ENCODE peak calls at places on chromosomes 7 and 10, in nine cellular contexts. B, Y, L, D, T, O, Z, A and H are unnamed samples. For H4K20me1, the result is how much of the 10 kb centered on the place peaks cover.

GRCh38 chr7:116969371-116969902 is 16.1 kb downstream of the ST7 start:
- DNase-seq in B (no peak), Y (peak), L (no peak), D (no peak), T (no peak), O (no peak), Z (peak), A (no peak), H (no peak)

GRCh38 chr7:121016976-121017375 is 28.5 kb downstream of the CPED1 start:
- DNase-seq in B (no peak), Y (no peak), L (no peak), D (peak), T (no peak), O (no peak), Z (no peak), A (no peak), H (peak)

GRCh38 chr10:112695539-112695938 is 248.5 kb downstream of the VTI1A start:
- DNase-seq in B (no peak), Y (no peak), L (no peak), D (no peak), T (peak), O (no peak), Z (no peak), A (no peak), H (no peak)

GRCh38 chr10:21260060-21260792 is 265.3 kb downstream of the SKIDA1 start:
- DNase-seq in B (no peak), Y (no peak), L (no peak), D (peak), T (no peak), O (no peak), Z (no peak), A (no peak), H (no peak)

GRCh38 chr10:119305860-119306513 is 98.6 kb downstream of the GRK5 start:
- DNase-seq in B (peak), Y (no peak), L (peak), D (peak), T (peak), O (peak), Z (no peak), A (no peak), H (peak)

GRCh38 chr10:33422779-33423520 is 88.5 kb upstream of the NRP1 start:
- DNase-seq in B (no peak), Y (no peak), L (no peak), D (peak), T (no peak), O (no peak), Z (no peak), A (no peak), H (no peak)

GRCh38 chr10:123270221-123270620 is 116.0 kb downstream of the BUB3 start:
- DNase-seq in B (no peak), Y (no peak), L (no peak), D (peak), T (no peak), O (no peak), Z (no peak), A (no peak), H (peak)

GRCh38 chr7:57250801-57251200 is 118.6 kb upstream of the ZNF479 start:
- DNase-seq in B (no peak), Y (no peak), L (no peak), D (no peak), T (no peak), O (no peak), Z (no peak), A (no peak), H (no peak)

GRCh38 chr10:92081641-92082040 is 158.1 kb downstream of the BTAF1 start:
- DNase-seq in B (no peak), Y (no peak), L (no peak), D (peak), T (no peak), O (no peak), Z (no peak), A (no peak), H (no peak)

DNA sequence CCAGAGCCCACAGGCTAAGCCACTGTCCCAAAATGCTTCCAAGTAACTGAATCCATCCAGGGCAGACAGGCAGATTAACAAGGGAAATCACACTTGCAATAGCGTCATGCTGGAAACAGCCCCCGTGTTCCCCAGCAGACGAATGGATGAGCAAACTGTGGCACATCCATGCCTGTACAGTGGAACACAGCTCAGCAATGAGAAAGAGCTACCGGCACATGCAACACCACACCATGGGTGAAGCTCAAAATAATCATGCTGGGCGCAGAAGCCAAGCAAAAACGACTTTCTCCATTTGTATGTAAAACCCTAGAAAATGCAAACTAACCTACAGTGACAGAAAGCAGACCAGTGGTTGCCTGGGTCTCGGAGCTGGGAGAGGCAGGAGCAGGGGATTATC is 153.1 kb downstream of the SLIT1 start:
- DNase-seq in B (no peak), Y (peak), L (no peak), D (peak), T (no peak), O (no peak), Z (no peak), A (no peak), H (no peak)
- TF ChIP-seq EZH2phosphoT487 in B (no peak), Y (no peak), L (no peak), D (no peak), T (no peak), O (no peak), Z (no peak), A (no peak), H (no peak)

DNA sequence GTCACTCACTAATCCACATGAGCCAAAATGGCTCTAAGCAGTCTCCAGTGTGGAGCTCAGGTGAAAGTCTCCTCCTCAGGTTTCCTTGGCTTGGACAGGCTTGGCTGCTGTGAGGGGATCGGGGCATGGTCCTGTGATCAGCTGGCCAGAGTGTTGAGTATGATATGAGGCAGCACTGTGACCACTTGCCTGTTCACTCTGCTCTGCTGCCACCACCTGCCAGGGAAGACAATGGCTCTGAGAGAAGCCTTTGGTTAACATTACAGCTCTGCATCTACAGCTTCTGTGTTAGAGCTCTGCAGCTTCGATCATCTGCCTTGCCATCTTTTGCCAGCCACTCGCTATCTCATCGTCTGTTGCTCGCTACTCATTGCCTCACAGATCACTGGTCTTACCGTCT is 20.1 kb upstream of the PTN start:
- DNase-seq in B (no peak), Y (no peak), L (no peak), D (no peak), T (no peak), O (no peak), Z (no peak), A (no peak), H (no peak)
- H4K20me1 ChIP-seq in B (under half), Y (under half), L (under half), D (under half), T (under half), O (under half), Z (under half), A (under half), H (under half)

GRCh38 chr7:23105086-23105643 is 420 bp upstream of the KLHL7 start:
- DNase-seq in B (peak), Y (no peak), L (no peak), D (peak), T (no peak), O (peak), Z (no peak), A (no peak), H (no peak)

GRCh38 chr7:23105644-23106490 is at the start of gene KLHL7:
- DNase-seq in B (peak), Y (peak), L (peak), D (peak), T (peak), O (peak), Z (peak), A (peak), H (peak)

GRCh38 chr7:23098029-23098428 is 7.6 kb upstream of the KLHL7 start:
- DNase-seq in B (no peak), Y (no peak), L (no peak), D (no peak), T (no peak), O (no peak), Z (no peak), A (no peak), H (no peak)

GRCh38 chr7:23098460-23098859 is 7.1 kb upstream of the KLHL7 start:
- DNase-seq in B (no peak), Y (no peak), L (no peak), D (no peak), T (no peak), O (no peak), Z (no peak), A (no peak), H (no peak)

GRCh38 chr7:23100697-23101096 is 4.9 kb upstream of the KLHL7 start:
- DNase-seq in B (no peak), Y (peak), L (no peak), D (no peak), T (peak), O (no peak), Z (peak), A (no peak), H (no peak)
- TF ChIP-seq EZH2phosphoT487 in B (no peak), Y (no peak), L (no peak), D (no peak), T (no peak), O (no peak), Z (no peak), A (no peak), H (no peak)

GRCh38 chr7:1099154-1099542 is 11.2 kb downstream of the GPER1 start:
- DNase-seq in B (no peak), Y (no peak), L (no peak), D (no peak), T (no peak), O (no peak), Z (no peak), A (no peak), H (no peak)

GRCh38 chr7:1100386-1100785 is 12.5 kb downstream of the GPER1 start:
- DNase-seq in B (no peak), Y (no peak), L (no peak), D (no peak), T (no peak), O (no peak), Z (no peak), A (no peak), H (no peak)

GRCh38 chr7:1099637-1100036 is 11.7 kb downstream of the GPER1 start:
- DNase-seq in B (no peak), Y (no peak), L (no peak), D (no peak), T (no peak), O (no peak), Z (no peak), A (no peak), H (no peak)

GRCh38 chr7:1101580-1102431 is 13.9 kb downstream of the GPER1 start:
- DNase-seq in B (no peak), Y (no peak), L (no peak), D (no peak), T (no peak), O (no peak), Z (no peak), A (no peak), H (no peak)

DNA sequence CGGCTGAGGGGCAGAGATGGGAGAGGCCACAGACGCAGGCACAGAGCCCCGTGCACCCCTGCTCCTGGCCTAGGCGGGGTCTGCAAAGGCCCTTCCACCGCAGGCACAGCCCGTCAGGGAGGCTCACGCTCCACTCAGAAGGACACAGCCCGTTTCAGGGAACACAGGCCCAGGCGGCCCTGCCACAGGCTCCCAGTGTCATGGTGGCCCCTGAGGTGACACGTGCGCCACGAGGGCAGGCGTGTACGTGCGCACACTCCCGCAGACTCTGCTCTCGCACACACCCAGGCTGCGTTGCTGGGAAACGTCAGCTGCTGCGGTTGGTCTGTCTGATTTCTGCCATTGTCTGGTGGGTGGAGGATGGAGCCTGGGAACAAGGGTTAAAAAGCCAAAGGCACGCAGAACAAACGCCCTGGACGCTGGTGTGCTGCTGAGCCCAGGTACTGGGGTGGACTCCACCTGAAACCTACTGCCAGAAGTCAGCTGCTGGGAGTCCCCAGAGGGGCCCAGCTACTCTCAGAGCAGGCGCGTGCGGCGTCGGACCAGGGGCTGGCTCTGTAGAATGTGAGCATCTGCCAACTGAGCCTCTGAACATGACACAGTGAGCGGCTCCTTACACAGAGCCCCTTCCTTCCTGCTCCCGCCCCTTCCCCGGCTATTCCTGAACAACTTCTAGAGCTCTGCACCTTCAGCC is 13.1 kb downstream of the GPER1 start:
- DNase-seq in B (no peak), Y (no peak), L (no peak), D (no peak), T (no peak), O (no peak), Z (no peak), A (no peak), H (no peak)
- H4K20me1 ChIP-seq in B (under half), Y (under half), L (under half), D (under half), T (under half), O (under half), Z (under half), A (under half), H (under half)

GRCh38 chr7:8133955-8134733 is 127.8 kb downstream of the ICA1 start:
- DNase-seq in B (no peak), Y (no peak), L (no peak), D (no peak), T (no peak), O (peak), Z (no peak), A (no peak), H (peak)
- TF ChIP-seq EZH2phosphoT487 in B (no peak), Y (no peak), L (no peak), D (no peak), T (no peak), O (no peak), Z (no peak), A (no peak), H (no peak)

DNA sequence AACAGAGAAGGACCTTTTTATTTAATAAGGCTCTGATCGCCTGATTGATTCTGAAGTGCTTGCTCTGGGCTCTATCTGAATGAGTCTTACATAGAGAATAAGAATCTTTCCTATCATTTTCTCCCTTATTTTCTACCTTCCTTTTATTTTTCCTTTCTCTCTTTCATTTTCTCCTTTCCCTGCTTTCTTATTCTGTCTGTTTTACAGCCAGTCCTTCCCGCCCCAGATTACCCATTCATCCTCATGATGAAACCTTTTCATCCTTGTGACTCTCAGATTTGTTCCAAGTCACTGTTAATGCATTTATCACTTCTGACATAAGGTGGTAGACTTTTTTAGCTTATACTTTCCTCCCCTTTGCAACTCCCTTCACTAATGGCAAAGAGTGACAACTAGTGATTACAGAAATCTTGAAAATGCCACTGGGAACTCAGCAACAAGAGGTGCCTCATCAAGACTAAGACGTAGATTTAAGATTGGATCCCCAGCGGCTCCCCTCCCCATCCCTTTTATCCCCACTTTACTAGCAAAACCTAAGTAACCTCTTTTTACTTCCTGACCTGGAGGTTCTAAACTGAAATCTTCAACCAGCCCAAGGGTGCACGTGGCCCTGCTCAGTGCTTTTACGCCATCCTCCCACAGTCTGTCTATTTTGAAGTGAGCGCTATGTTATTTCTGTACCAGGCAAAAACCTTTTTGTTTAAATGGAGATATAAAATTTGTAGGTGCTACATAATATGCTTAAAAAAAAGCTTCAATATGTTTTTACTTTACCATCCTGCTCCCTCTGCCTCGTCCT is 179.8 kb downstream of the DYNC1I1 start:
- DNase-seq in B (no peak), Y (no peak), L (no peak), D (no peak), T (no peak), O (no peak), Z (no peak), A (no peak), H (no peak)
- H4K20me1 ChIP-seq in B (under half), Y (under half), L (under half), D (under half), T (under half), O (under half), Z (under half), A (under half), H (under half)

DNA sequence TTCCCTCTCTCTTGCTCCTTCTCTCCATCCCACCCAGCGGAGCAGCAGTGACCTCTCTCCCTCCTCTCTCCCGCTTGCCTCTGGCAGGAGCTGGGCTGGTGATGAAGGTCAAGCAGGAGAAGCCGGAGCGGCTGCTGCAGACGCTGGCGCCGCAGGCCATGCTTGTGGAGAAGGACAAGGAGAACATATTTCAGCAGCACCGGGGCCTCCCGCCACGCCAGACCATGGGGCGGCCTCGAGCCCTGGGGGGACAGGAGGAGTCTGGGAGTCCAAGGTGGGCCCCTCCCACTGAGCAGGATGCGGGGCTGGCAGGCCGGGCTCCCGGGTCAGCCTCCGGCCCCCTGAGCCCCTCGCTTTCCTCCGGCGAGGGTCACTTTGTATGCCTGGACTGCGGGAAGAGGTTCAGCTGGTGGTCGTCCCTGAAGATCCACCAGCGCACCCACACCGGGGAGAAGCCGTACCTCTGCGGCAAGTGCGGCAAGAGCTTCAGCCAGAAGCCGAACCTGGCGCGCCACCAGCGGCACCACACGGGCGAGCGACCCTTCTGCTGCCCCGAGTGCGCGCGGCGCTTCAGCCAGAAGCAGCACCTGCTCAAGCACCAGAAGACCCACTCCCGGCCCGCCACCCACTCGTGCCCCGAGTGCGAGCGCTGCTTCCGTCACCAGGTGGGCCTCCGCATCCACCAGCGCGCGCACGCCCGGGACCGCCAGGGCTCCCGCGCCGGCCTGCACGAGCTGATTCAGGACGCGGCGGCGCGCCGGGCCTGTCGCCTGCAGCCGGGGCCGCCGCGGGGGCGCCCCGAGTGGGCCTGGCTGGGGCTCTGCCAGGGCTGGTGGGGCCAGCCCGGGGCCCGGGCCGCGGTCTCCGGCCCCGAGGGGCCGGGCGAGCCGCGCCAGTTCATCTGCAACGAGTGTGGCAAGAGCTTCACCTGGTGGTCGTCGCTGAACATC is 17.6 kb downstream of the ZNF775 start:
- DNase-seq in B (no peak), Y (no peak), L (no peak), D (no peak), T (no peak), O (no peak), Z (no peak), A (no peak), H (no peak)
- TF ChIP-seq EZH2phosphoT487 in B (no peak), Y (no peak), L (no peak), D (no peak), T (no peak), O (no peak), Z (no peak), A (no peak), H (no peak)

GRCh38 chr10:22649390-22649841 is 65.0 kb downstream of the PIP4K2A start:
- DNase-seq in B (no peak), Y (no peak), L (no peak), D (no peak), T (no peak), O (no peak), Z (no peak), A (no peak), H (no peak)
- H4K20me1 ChIP-seq in B (under half), Y (under half), L (under half), D (under half), T (under half), O (under half), Z (under half), A (under half), H (under half)

DNA sequence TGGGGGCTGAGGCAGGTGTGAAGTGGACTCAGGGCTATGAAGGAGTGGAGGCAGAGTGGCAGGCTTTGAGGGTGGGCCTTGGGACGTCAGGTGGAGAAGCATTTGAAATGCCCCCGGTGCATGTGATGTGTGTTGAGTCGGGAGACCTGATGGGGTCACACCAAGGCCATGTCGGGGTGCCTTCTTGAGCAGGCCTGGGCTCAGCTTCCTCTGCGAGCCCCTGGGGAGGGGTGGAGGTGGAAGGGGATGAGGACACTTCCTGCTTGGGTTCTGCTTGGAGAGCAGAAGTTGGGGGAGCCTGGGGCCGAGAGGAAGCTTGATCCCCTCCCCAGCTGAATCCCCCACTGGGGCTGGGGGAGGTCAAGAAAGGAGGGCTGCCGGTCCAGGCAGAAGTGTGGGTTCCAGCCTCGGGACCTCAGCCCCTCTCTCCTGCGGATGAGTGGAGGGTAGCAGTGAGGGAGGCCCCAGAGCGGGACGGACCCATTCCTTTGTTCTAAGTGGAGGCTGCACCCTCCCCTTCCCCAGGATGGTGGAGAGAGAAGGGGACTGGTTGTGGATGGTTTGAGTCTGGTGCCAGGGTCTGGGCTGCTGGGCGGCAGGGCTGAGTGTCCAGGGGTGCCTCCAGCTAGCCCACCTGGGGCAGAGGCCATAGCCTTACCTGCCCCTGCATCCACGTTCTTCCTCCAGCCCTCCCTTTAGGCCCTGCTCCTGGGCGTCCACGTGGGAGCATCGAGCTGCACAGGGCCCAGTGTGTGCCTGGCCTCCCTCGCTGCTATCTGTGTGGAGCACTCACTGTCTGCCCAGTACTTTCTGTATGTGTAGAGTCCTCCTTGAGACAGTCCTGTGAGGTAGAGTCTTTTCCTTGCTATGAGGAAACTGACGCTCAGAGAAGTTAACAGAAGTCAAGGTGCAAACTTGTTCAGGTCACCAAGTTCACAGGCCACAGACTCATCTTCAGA is 36.7 kb downstream of the PRF1 start:
- DNase-seq in B (no peak), Y (no peak), L (no peak), D (no peak), T (no peak), O (no peak), Z (no peak), A (no peak), H (no peak)
- TF ChIP-seq EZH2phosphoT487 in B (no peak), Y (no peak), L (no peak), D (no peak), T (no peak), O (no peak), Z (no peak), A (no peak), H (no peak)